ENCODE peak calls at places on chromosomes 6 and 20, in four cellular contexts. A is GM20000, Y is SK-N-SH, G is KG1. W is an unnamed sample.

GRCh38 chr6:152293404-152293803 is 343.8 kb downstream of the SYNE1 start:
- DNase-seq in A (no peak), Y (peak; percentile 16), G (no peak), W (no peak)

GRCh38 chr20:37911262-37911661 is 8.3 kb downstream of the VSTM2L start:
- DNase-seq in A (no peak), Y (no peak), G (no peak), W (no peak)

GRCh38 chr20:35942243-35942642 is 12.1 kb downstream of the SCAND1 start:
- DNase-seq in A (no peak), Y (no peak), G (no peak), W (peak; percentile 43)

GRCh38 chr20:4946585-4947378 is 54.5 kb downstream of the SLC23A2 start:
- DNase-seq in A (peak; percentile 67), Y (no peak), G (no peak), W (no peak)

GRCh38 chr6:52537001-52537753 is 39.7 kb downstream of the TRAM2 start:
- DNase-seq in A (peak; percentile 42), Y (no peak), G (peak; percentile 30), W (no peak)

GRCh38 chr20:1173698-1174097 is 11.1 kb downstream of the TMEM74B start:
- DNase-seq in A (no peak), Y (no peak), G (no peak), W (no peak)

GRCh38 chr6:82555801-82556200 is 192.2 kb downstream of the TPBG start:
- DNase-seq in A (no peak), Y (no peak), G (no peak), W (no peak)

GRCh38 chr20:3405139-3405538 is 2.3 kb downstream of the DNAAF9 start:
- DNase-seq in A (no peak), Y (no peak), G (no peak), W (no peak)